ENCODE peak calls at places on chromosomes 2 and 18, in nine cellular contexts. One of them, this sample, is unnamed.

GRCh38 chr2:1886405-1886992 is 142.2 kb upstream of the PXDN start:
- DNase-seq in AG08395: peak
- DNase-seq in choroid plexus epithelial cell: peak
- DNase-seq in AML-193: peak
- DNase-seq in Daoy: peak
- DNase-seq in naive thymus-derived CD4-positive, alpha-beta T cell: no peak
- DNase-seq in activated naive CD8-positive, alpha-beta T cell treated with anti-CD3 and anti-CD28 coated beads, Interleukin-2, amount 10 ng/mL, durations not matched to agents 7 days and 5 days: peak
- DNase-seq in stimulated activated CD8-positive, alpha-beta memory T cell treated with anti-CD3 and anti-CD28 coated beads, Interleukin-4, amount 100 ng/mL, for 48 hours: peak
- DNase-seq in NCI-H2029: no peak
- DNase-seq in this sample: no peak

GRCh38 chr2:118348380-118349024 is 260.2 kb downstream of the INSIG2 start:
- DNase-seq in AG08395: no peak
- DNase-seq in AML-193: peak
- DNase-seq in activated naive CD8-positive, alpha-beta T cell treated with anti-CD3 and anti-CD28 coated beads, Interleukin-2, amount 10 ng/mL, durations not matched to agents 7 days and 5 days: no peak
- DNase-seq in stimulated activated CD8-positive, alpha-beta memory T cell treated with anti-CD3 and anti-CD28 coated beads, Interleukin-4, amount 100 ng/mL, for 48 hours: no peak
- DNase-seq in choroid plexus epithelial cell: no peak
- DNase-seq in NCI-H2029: no peak
- DNase-seq in Daoy: no peak
- DNase-seq in naive thymus-derived CD4-positive, alpha-beta T cell: no peak
- DNase-seq in this sample: no peak

GRCh38 chr2:38233231-38233983 is 143.7 kb downstream of the ATL2 start:
- DNase-seq in activated naive CD8-positive, alpha-beta T cell treated with anti-CD3 and anti-CD28 coated beads, Interleukin-2, amount 10 ng/mL, durations not matched to agents 7 days and 5 days: no peak
- DNase-seq in AG08395: peak
- DNase-seq in Daoy: peak
- DNase-seq in choroid plexus epithelial cell: peak
- DNase-seq in naive thymus-derived CD4-positive, alpha-beta T cell: no peak
- DNase-seq in AML-193: no peak
- DNase-seq in NCI-H2029: no peak
- DNase-seq in stimulated activated CD8-positive, alpha-beta memory T cell treated with anti-CD3 and anti-CD28 coated beads, Interleukin-4, amount 100 ng/mL, for 48 hours: no peak
- DNase-seq in this sample: no peak

GRCh38 chr2:30230479-30230854 is 867 bp upstream of the LBH start:
- DNase-seq in naive thymus-derived CD4-positive, alpha-beta T cell: no peak
- DNase-seq in NCI-H2029: no peak
- DNase-seq in Daoy: peak
- DNase-seq in AG08395: peak
- DNase-seq in activated naive CD8-positive, alpha-beta T cell treated with anti-CD3 and anti-CD28 coated beads, Interleukin-2, amount 10 ng/mL, durations not matched to agents 7 days and 5 days: no peak
- DNase-seq in choroid plexus epithelial cell: peak
- DNase-seq in stimulated activated CD8-positive, alpha-beta memory T cell treated with anti-CD3 and anti-CD28 coated beads, Interleukin-4, amount 100 ng/mL, for 48 hours: no peak
- DNase-seq in AML-193: no peak
- DNase-seq in this sample: no peak

GRCh38 chr2:64222351-64222750 is 78.1 kb upstream of the PELI1 start:
- DNase-seq in AG08395: no peak
- DNase-seq in naive thymus-derived CD4-positive, alpha-beta T cell: no peak
- DNase-seq in Daoy: no peak
- DNase-seq in AML-193: no peak
- DNase-seq in stimulated activated CD8-positive, alpha-beta memory T cell treated with anti-CD3 and anti-CD28 coated beads, Interleukin-4, amount 100 ng/mL, for 48 hours: no peak
- DNase-seq in NCI-H2029: no peak
- DNase-seq in choroid plexus epithelial cell: peak
- DNase-seq in activated naive CD8-positive, alpha-beta T cell treated with anti-CD3 and anti-CD28 coated beads, Interleukin-2, amount 10 ng/mL, durations not matched to agents 7 days and 5 days: no peak
- DNase-seq in this sample: no peak

GRCh38 chr2:86143307-86143706 is 37.3 kb downstream of the PTCD3 start:
- DNase-seq in activated naive CD8-positive, alpha-beta T cell treated with anti-CD3 and anti-CD28 coated beads, Interleukin-2, amount 10 ng/mL, durations not matched to agents 7 days and 5 days: no peak
- DNase-seq in AML-193: peak
- DNase-seq in Daoy: no peak
- DNase-seq in stimulated activated CD8-positive, alpha-beta memory T cell treated with anti-CD3 and anti-CD28 coated beads, Interleukin-4, amount 100 ng/mL, for 48 hours: no peak
- DNase-seq in NCI-H2029: no peak
- DNase-seq in AG08395: no peak
- DNase-seq in choroid plexus epithelial cell: peak
- DNase-seq in naive thymus-derived CD4-positive, alpha-beta T cell: no peak
- DNase-seq in this sample: no peak

GRCh38 chr2:214077727-214078126 is 333.1 kb upstream of the VWC2L start:
- DNase-seq in choroid plexus epithelial cell: no peak
- DNase-seq in activated naive CD8-positive, alpha-beta T cell treated with anti-CD3 and anti-CD28 coated beads, Interleukin-2, amount 10 ng/mL, durations not matched to agents 7 days and 5 days: no peak
- DNase-seq in NCI-H2029: no peak
- DNase-seq in AML-193: no peak
- DNase-seq in naive thymus-derived CD4-positive, alpha-beta T cell: no peak
- DNase-seq in Daoy: no peak
- DNase-seq in stimulated activated CD8-positive, alpha-beta memory T cell treated with anti-CD3 and anti-CD28 coated beads, Interleukin-4, amount 100 ng/mL, for 48 hours: no peak
- DNase-seq in AG08395: peak
- DNase-seq in this sample: no peak

GRCh38 chr2:157404363-157404762 is 39.5 kb downstream of the CYTIP start:
- DNase-seq in NCI-H2029: no peak
- DNase-seq in AML-193: peak
- DNase-seq in AG08395: no peak
- DNase-seq in activated naive CD8-positive, alpha-beta T cell treated with anti-CD3 and anti-CD28 coated beads, Interleukin-2, amount 10 ng/mL, durations not matched to agents 7 days and 5 days: peak
- DNase-seq in choroid plexus epithelial cell: no peak
- DNase-seq in naive thymus-derived CD4-positive, alpha-beta T cell: no peak
- DNase-seq in Daoy: peak
- DNase-seq in stimulated activated CD8-positive, alpha-beta memory T cell treated with anti-CD3 and anti-CD28 coated beads, Interleukin-4, amount 100 ng/mL, for 48 hours: peak
- DNase-seq in this sample: peak

GRCh38 chr2:164495491-164496223 is 125.6 kb downstream of the GRB14 start:
- DNase-seq in choroid plexus epithelial cell: peak
- DNase-seq in AML-193: no peak
- DNase-seq in naive thymus-derived CD4-positive, alpha-beta T cell: no peak
- DNase-seq in activated naive CD8-positive, alpha-beta T cell treated with anti-CD3 and anti-CD28 coated beads, Interleukin-2, amount 10 ng/mL, durations not matched to agents 7 days and 5 days: no peak
- DNase-seq in stimulated activated CD8-positive, alpha-beta memory T cell treated with anti-CD3 and anti-CD28 coated beads, Interleukin-4, amount 100 ng/mL, for 48 hours: no peak
- DNase-seq in AG08395: peak
- DNase-seq in NCI-H2029: no peak
- DNase-seq in Daoy: peak
- DNase-seq in this sample: no peak

GRCh38 chr2:73925853-73926492 is 707 bp upstream of the DGUOK start:
- DNase-seq in naive thymus-derived CD4-positive, alpha-beta T cell: no peak
- DNase-seq in activated naive CD8-positive, alpha-beta T cell treated with anti-CD3 and anti-CD28 coated beads, Interleukin-2, amount 10 ng/mL, durations not matched to agents 7 days and 5 days: no peak
- DNase-seq in NCI-H2029: no peak
- DNase-seq in AML-193: no peak
- DNase-seq in choroid plexus epithelial cell: no peak
- DNase-seq in stimulated activated CD8-positive, alpha-beta memory T cell treated with anti-CD3 and anti-CD28 coated beads, Interleukin-4, amount 100 ng/mL, for 48 hours: no peak
- DNase-seq in AG08395: no peak
- DNase-seq in Daoy: no peak
- DNase-seq in this sample: no peak

GRCh38 chr2:200003444-200003843 is 48.1 kb downstream of the MAIP1 start:
- DNase-seq in activated naive CD8-positive, alpha-beta T cell treated with anti-CD3 and anti-CD28 coated beads, Interleukin-2, amount 10 ng/mL, durations not matched to agents 7 days and 5 days: no peak
- DNase-seq in Daoy: no peak
- DNase-seq in AG08395: no peak
- DNase-seq in AML-193: no peak
- DNase-seq in choroid plexus epithelial cell: peak
- DNase-seq in naive thymus-derived CD4-positive, alpha-beta T cell: no peak
- DNase-seq in NCI-H2029: no peak
- DNase-seq in stimulated activated CD8-positive, alpha-beta memory T cell treated with anti-CD3 and anti-CD28 coated beads, Interleukin-4, amount 100 ng/mL, for 48 hours: no peak
- DNase-seq in this sample: no peak

GRCh38 chr18:58863539-58864145 is 1.0 kb upstream of the ZNF532 start:
- DNase-seq in AG08395: peak
- DNase-seq in AML-193: no peak
- DNase-seq in activated naive CD8-positive, alpha-beta T cell treated with anti-CD3 and anti-CD28 coated beads, Interleukin-2, amount 10 ng/mL, durations not matched to agents 7 days and 5 days: peak
- DNase-seq in naive thymus-derived CD4-positive, alpha-beta T cell: peak
- DNase-seq in stimulated activated CD8-positive, alpha-beta memory T cell treated with anti-CD3 and anti-CD28 coated beads, Interleukin-4, amount 100 ng/mL, for 48 hours: peak
- DNase-seq in choroid plexus epithelial cell: peak
- DNase-seq in NCI-H2029: peak
- DNase-seq in Daoy: peak
- DNase-seq in this sample: peak

GRCh38 chr2:155825876-155826275 is 506.6 kb downstream of the NR4A2 start:
- DNase-seq in stimulated activated CD8-positive, alpha-beta memory T cell treated with anti-CD3 and anti-CD28 coated beads, Interleukin-4, amount 100 ng/mL, for 48 hours: no peak
- DNase-seq in AG08395: no peak
- DNase-seq in Daoy: no peak
- DNase-seq in activated naive CD8-positive, alpha-beta T cell treated with anti-CD3 and anti-CD28 coated beads, Interleukin-2, amount 10 ng/mL, durations not matched to agents 7 days and 5 days: no peak
- DNase-seq in choroid plexus epithelial cell: no peak
- DNase-seq in NCI-H2029: no peak
- DNase-seq in AML-193: no peak
- DNase-seq in naive thymus-derived CD4-positive, alpha-beta T cell: no peak
- DNase-seq in this sample: no peak

GRCh38 chr18:21004721-21005120 is 106.9 kb downstream of the ROCK1 start:
- DNase-seq in stimulated activated CD8-positive, alpha-beta memory T cell treated with anti-CD3 and anti-CD28 coated beads, Interleukin-4, amount 100 ng/mL, for 48 hours: no peak
- DNase-seq in AG08395: peak
- DNase-seq in NCI-H2029: no peak
- DNase-seq in naive thymus-derived CD4-positive, alpha-beta T cell: no peak
- DNase-seq in Daoy: no peak
- DNase-seq in AML-193: peak
- DNase-seq in choroid plexus epithelial cell: peak
- DNase-seq in activated naive CD8-positive, alpha-beta T cell treated with anti-CD3 and anti-CD28 coated beads, Interleukin-2, amount 10 ng/mL, durations not matched to agents 7 days and 5 days: no peak
- DNase-seq in this sample: no peak

GRCh38 chr2:84283496-84283895 is 175.6 kb downstream of the SUCLG1 start:
- DNase-seq in stimulated activated CD8-positive, alpha-beta memory T cell treated with anti-CD3 and anti-CD28 coated beads, Interleukin-4, amount 100 ng/mL, for 48 hours: no peak
- DNase-seq in AG08395: no peak
- DNase-seq in NCI-H2029: no peak
- DNase-seq in AML-193: no peak
- DNase-seq in Daoy: no peak
- DNase-seq in naive thymus-derived CD4-positive, alpha-beta T cell: no peak
- DNase-seq in activated naive CD8-positive, alpha-beta T cell treated with anti-CD3 and anti-CD28 coated beads, Interleukin-2, amount 10 ng/mL, durations not matched to agents 7 days and 5 days: no peak
- DNase-seq in choroid plexus epithelial cell: no peak
- DNase-seq in this sample: no peak

GRCh38 chr18:76167440-76167839 is 327.6 kb downstream of the ZNF516 start:
- DNase-seq in AG08395: no peak
- DNase-seq in naive thymus-derived CD4-positive, alpha-beta T cell: no peak
- DNase-seq in activated naive CD8-positive, alpha-beta T cell treated with anti-CD3 and anti-CD28 coated beads, Interleukin-2, amount 10 ng/mL, durations not matched to agents 7 days and 5 days: no peak
- DNase-seq in NCI-H2029: no peak
- DNase-seq in Daoy: no peak
- DNase-seq in stimulated activated CD8-positive, alpha-beta memory T cell treated with anti-CD3 and anti-CD28 coated beads, Interleukin-4, amount 100 ng/mL, for 48 hours: no peak
- DNase-seq in choroid plexus epithelial cell: no peak
- DNase-seq in AML-193: no peak
- DNase-seq in this sample: no peak

GRCh38 chr2:20880221-20880771 is 57.4 kb upstream of the LDAH start:
- DNase-seq in NCI-H2029: no peak
- DNase-seq in stimulated activated CD8-positive, alpha-beta memory T cell treated with anti-CD3 and anti-CD28 coated beads, Interleukin-4, amount 100 ng/mL, for 48 hours: no peak
- DNase-seq in naive thymus-derived CD4-positive, alpha-beta T cell: no peak
- DNase-seq in choroid plexus epithelial cell: no peak
- DNase-seq in AG08395: no peak
- DNase-seq in activated naive CD8-positive, alpha-beta T cell treated with anti-CD3 and anti-CD28 coated beads, Interleukin-2, amount 10 ng/mL, durations not matched to agents 7 days and 5 days: no peak
- DNase-seq in Daoy: no peak
- DNase-seq in AML-193: no peak
- DNase-seq in this sample: no peak

GRCh38 chr18:74635202-74635969 is 37.7 kb downstream of the ZNF407 start:
- DNase-seq in AG08395: no peak
- DNase-seq in Daoy: no peak
- DNase-seq in choroid plexus epithelial cell: no peak
- DNase-seq in stimulated activated CD8-positive, alpha-beta memory T cell treated with anti-CD3 and anti-CD28 coated beads, Interleukin-4, amount 100 ng/mL, for 48 hours: no peak
- DNase-seq in AML-193: no peak
- DNase-seq in naive thymus-derived CD4-positive, alpha-beta T cell: no peak
- DNase-seq in NCI-H2029: peak
- DNase-seq in activated naive CD8-positive, alpha-beta T cell treated with anti-CD3 and anti-CD28 coated beads, Interleukin-2, amount 10 ng/mL, durations not matched to agents 7 days and 5 days: no peak
- DNase-seq in this sample: no peak

GRCh38 chr18:46899274-46899948 is 17.9 kb downstream of the PIAS2 start:
- DNase-seq in AG08395: no peak
- DNase-seq in naive thymus-derived CD4-positive, alpha-beta T cell: no peak
- DNase-seq in activated naive CD8-positive, alpha-beta T cell treated with anti-CD3 and anti-CD28 coated beads, Interleukin-2, amount 10 ng/mL, durations not matched to agents 7 days and 5 days: no peak
- DNase-seq in stimulated activated CD8-positive, alpha-beta memory T cell treated with anti-CD3 and anti-CD28 coated beads, Interleukin-4, amount 100 ng/mL, for 48 hours: no peak
- DNase-seq in AML-193: no peak
- DNase-seq in Daoy: no peak
- DNase-seq in NCI-H2029: no peak
- DNase-seq in choroid plexus epithelial cell: peak
- DNase-seq in this sample: no peak

GRCh38 chr2:205496777-205497176 is 185.5 kb upstream of the NRP2 start:
- DNase-seq in stimulated activated CD8-positive, alpha-beta memory T cell treated with anti-CD3 and anti-CD28 coated beads, Interleukin-4, amount 100 ng/mL, for 48 hours: no peak
- DNase-seq in AG08395: peak
- DNase-seq in Daoy: no peak
- DNase-seq in AML-193: no peak
- DNase-seq in NCI-H2029: no peak
- DNase-seq in choroid plexus epithelial cell: peak
- DNase-seq in activated naive CD8-positive, alpha-beta T cell treated with anti-CD3 and anti-CD28 coated beads, Interleukin-2, amount 10 ng/mL, durations not matched to agents 7 days and 5 days: no peak
- DNase-seq in naive thymus-derived CD4-positive, alpha-beta T cell: no peak
- DNase-seq in this sample: no peak

GRCh38 chr2:163200726-163201125 is 362.2 kb upstream of the KCNH7 start:
- DNase-seq in choroid plexus epithelial cell: no peak
- DNase-seq in NCI-H2029: no peak
- DNase-seq in activated naive CD8-positive, alpha-beta T cell treated with anti-CD3 and anti-CD28 coated beads, Interleukin-2, amount 10 ng/mL, durations not matched to agents 7 days and 5 days: no peak
- DNase-seq in AG08395: peak
- DNase-seq in stimulated activated CD8-positive, alpha-beta memory T cell treated with anti-CD3 and anti-CD28 coated beads, Interleukin-4, amount 100 ng/mL, for 48 hours: no peak
- DNase-seq in naive thymus-derived CD4-positive, alpha-beta T cell: no peak
- DNase-seq in AML-193: no peak
- DNase-seq in Daoy: no peak
- DNase-seq in this sample: no peak

GRCh38 chr2:128364441-128364911 is 45.8 kb upstream of the HS6ST1 start:
- DNase-seq in choroid plexus epithelial cell: no peak
- DNase-seq in naive thymus-derived CD4-positive, alpha-beta T cell: no peak
- DNase-seq in AG08395: no peak
- DNase-seq in NCI-H2029: no peak
- DNase-seq in stimulated activated CD8-positive, alpha-beta memory T cell treated with anti-CD3 and anti-CD28 coated beads, Interleukin-4, amount 100 ng/mL, for 48 hours: no peak
- DNase-seq in Daoy: no peak
- DNase-seq in activated naive CD8-positive, alpha-beta T cell treated with anti-CD3 and anti-CD28 coated beads, Interleukin-2, amount 10 ng/mL, durations not matched to agents 7 days and 5 days: peak
- DNase-seq in AML-193: no peak
- DNase-seq in this sample: no peak

GRCh38 chr2:166418853-166419615 is 43.3 kb upstream of the SCN9A start:
- DNase-seq in Daoy: no peak
- DNase-seq in activated naive CD8-positive, alpha-beta T cell treated with anti-CD3 and anti-CD28 coated beads, Interleukin-2, amount 10 ng/mL, durations not matched to agents 7 days and 5 days: no peak
- DNase-seq in NCI-H2029: no peak
- DNase-seq in stimulated activated CD8-positive, alpha-beta memory T cell treated with anti-CD3 and anti-CD28 coated beads, Interleukin-4, amount 100 ng/mL, for 48 hours: no peak
- DNase-seq in choroid plexus epithelial cell: no peak
- DNase-seq in naive thymus-derived CD4-positive, alpha-beta T cell: no peak
- DNase-seq in AML-193: no peak
- DNase-seq in AG08395: no peak
- DNase-seq in this sample: no peak

GRCh38 chr2:138752231-138752956 is 27.8 kb downstream of the NXPH2 start:
- DNase-seq in stimulated activated CD8-positive, alpha-beta memory T cell treated with anti-CD3 and anti-CD28 coated beads, Interleukin-4, amount 100 ng/mL, for 48 hours: no peak
- DNase-seq in choroid plexus epithelial cell: peak
- DNase-seq in naive thymus-derived CD4-positive, alpha-beta T cell: no peak
- DNase-seq in Daoy: peak
- DNase-seq in AG08395: no peak
- DNase-seq in AML-193: no peak
- DNase-seq in activated naive CD8-positive, alpha-beta T cell treated with anti-CD3 and anti-CD28 coated beads, Interleukin-2, amount 10 ng/mL, durations not matched to agents 7 days and 5 days: no peak
- DNase-seq in NCI-H2029: no peak
- DNase-seq in this sample: no peak